ENCODE peak calls at places on chromosome 6, in six cellular contexts. One of them, this sample, is unnamed.

GRCh38 chr6:43476744-43477143 is 626 bp upstream of the TJAP1 start:
- DNase-seq in NCI-H1417 treated with DMSO at 0.1 percent for 48 hours: no peak
- DNase-seq in GF-D8: no peak
- DNase-seq in D341Med: no peak
- DNase-seq in stimulated activated CD4-positive, alpha-beta T cell treated with anti-CD3 and anti-CD28 coated beads, Interleukin-2, amount 100 ng/mL, for 48 hours: no peak
- DNase-seq in progenitor cell of endocrine pancreas: no peak
- DNase-seq in this sample: no peak

GRCh38 chr6:48641544-48641943 is 530.5 kb upstream of the PTCHD4 start:
- DNase-seq in NCI-H1417 treated with DMSO at 0.1 percent for 48 hours: no peak
- DNase-seq in GF-D8: no peak
- DNase-seq in D341Med: no peak
- DNase-seq in stimulated activated CD4-positive, alpha-beta T cell treated with anti-CD3 and anti-CD28 coated beads, Interleukin-2, amount 100 ng/mL, for 48 hours: no peak
- DNase-seq in progenitor cell of endocrine pancreas: no peak
- DNase-seq in this sample: no peak

GRCh38 chr6:84150680-84151079 is 76.8 kb downstream of the CEP162 start:
- DNase-seq in NCI-H1417 treated with DMSO at 0.1 percent for 48 hours: no peak
- DNase-seq in GF-D8: no peak
- DNase-seq in D341Med: no peak
- DNase-seq in stimulated activated CD4-positive, alpha-beta T cell treated with anti-CD3 and anti-CD28 coated beads, Interleukin-2, amount 100 ng/mL, for 48 hours: no peak
- DNase-seq in progenitor cell of endocrine pancreas: no peak
- DNase-seq in this sample: no peak

GRCh38 chr6:63716169-63716568 is 80.6 kb downstream of the PHF3 start:
- DNase-seq in NCI-H1417 treated with DMSO at 0.1 percent for 48 hours: no peak
- DNase-seq in GF-D8: no peak
- DNase-seq in D341Med: no peak
- DNase-seq in stimulated activated CD4-positive, alpha-beta T cell treated with anti-CD3 and anti-CD28 coated beads, Interleukin-2, amount 100 ng/mL, for 48 hours: no peak
- DNase-seq in progenitor cell of endocrine pancreas: no peak
- DNase-seq in this sample: no peak

GRCh38 chr6:74606488-74607135 is 599.2 kb downstream of the COL12A1 start:
- DNase-seq in NCI-H1417 treated with DMSO at 0.1 percent for 48 hours: no peak
- DNase-seq in GF-D8: no peak
- DNase-seq in D341Med: no peak
- DNase-seq in stimulated activated CD4-positive, alpha-beta T cell treated with anti-CD3 and anti-CD28 coated beads, Interleukin-2, amount 100 ng/mL, for 48 hours: no peak
- DNase-seq in progenitor cell of endocrine pancreas: no peak
- DNase-seq in this sample: no peak

GRCh38 chr6:142915129-142915697 is 29.8 kb downstream of the HIVEP2 start:
- DNase-seq in NCI-H1417 treated with DMSO at 0.1 percent for 48 hours: no peak
- DNase-seq in GF-D8: no peak
- DNase-seq in D341Med: no peak
- DNase-seq in stimulated activated CD4-positive, alpha-beta T cell treated with anti-CD3 and anti-CD28 coated beads, Interleukin-2, amount 100 ng/mL, for 48 hours: no peak
- DNase-seq in progenitor cell of endocrine pancreas: no peak
- DNase-seq in this sample: no peak

GRCh38 chr6:6583836-6584235 is 4.7 kb upstream of the LY86 start:
- DNase-seq in NCI-H1417 treated with DMSO at 0.1 percent for 48 hours: no peak
- DNase-seq in GF-D8: no peak
- DNase-seq in D341Med: no peak
- DNase-seq in stimulated activated CD4-positive, alpha-beta T cell treated with anti-CD3 and anti-CD28 coated beads, Interleukin-2, amount 100 ng/mL, for 48 hours: no peak
- DNase-seq in progenitor cell of endocrine pancreas: no peak
- DNase-seq in this sample: no peak

GRCh38 chr6:149445095-149445466 is 39.7 kb downstream of the ZC3H12D start:
- DNase-seq in NCI-H1417 treated with DMSO at 0.1 percent for 48 hours: no peak
- DNase-seq in GF-D8: no peak
- DNase-seq in D341Med: peak; percentile 15
- DNase-seq in stimulated activated CD4-positive, alpha-beta T cell treated with anti-CD3 and anti-CD28 coated beads, Interleukin-2, amount 100 ng/mL, for 48 hours: no peak
- DNase-seq in progenitor cell of endocrine pancreas: no peak
- DNase-seq in this sample: no peak

GRCh38 chr6:169158182-169158573 is 95.5 kb downstream of the THBS2 start:
- DNase-seq in NCI-H1417 treated with DMSO at 0.1 percent for 48 hours: no peak
- DNase-seq in GF-D8: no peak
- DNase-seq in D341Med: no peak
- DNase-seq in stimulated activated CD4-positive, alpha-beta T cell treated with anti-CD3 and anti-CD28 coated beads, Interleukin-2, amount 100 ng/mL, for 48 hours: no peak
- DNase-seq in progenitor cell of endocrine pancreas: no peak
- DNase-seq in this sample: no peak